ENCODE peak calls at places on chromosomes 11 and 22, in five cellular contexts. I is SW480; P is dorsolateral prefrontal cortex; C is RPMI7951; K is CD4-positive, alpha-beta memory T cell. L is an unnamed sample.

GRCh38 chr11:13135385-13136271 is 126.5 kb downstream of the RASSF10 start:
- DNase-seq in K (no peak), P (peak), I (peak), C (peak), L (peak)

GRCh38 chr11:1150095-1150494 is 7.7 kb upstream of the MUC5AC start:
- DNase-seq in K (no peak), C (no peak), I (no peak), P (no peak), L (no peak)

GRCh38 chr22:49779226-49779625 is 48.4 kb downstream of the BRD1 start:
- DNase-seq in I (no peak), K (no peak), C (no peak), P (no peak), L (no peak)

GRCh38 chr11:61543606-61544306 is 35.2 kb downstream of the LRRC10B start:
- DNase-seq in K (no peak), I (no peak), C (peak), P (no peak), L (no peak)

GRCh38 chr11:40435344-40435743 is 1024.1 kb downstream of the LRRC4C start:
- DNase-seq in I (no peak), K (no peak), C (no peak), P (no peak), L (no peak)

GRCh38 chr11:133137270-133137669 is 395.0 kb downstream of the OPCML start:
- DNase-seq in C (no peak), I (no peak), K (no peak), P (no peak), L (no peak)

GRCh38 chr22:29727248-29727551 is 7.4 kb downstream of the CABP7 start:
- DNase-seq in C (peak), K (no peak), P (no peak), I (no peak), L (no peak)

GRCh38 chr11:61890536-61891330 is 612 bp downstream of the FADS3 start:
- DNase-seq in K (peak), C (peak), I (peak), P (no peak), L (no peak)

L was measured in occipital lobe.